ENCODE peak calls at places on chromosomes 7 and 10, in five cellular contexts. Q, G, Z, C and M are unnamed samples.

GRCh38 chr7:109890622-109891021 is 1200.3 kb upstream of the LRRN3 start:
- DNase-seq in Q (peak), G (no peak), Z (no peak), C (no peak), M (no peak)

GRCh38 chr10:2791774-2792443 is 275.4 kb upstream of the PFKP start:
- DNase-seq in Q (no peak), G (no peak), Z (no peak), C (no peak), M (no peak)

GRCh38 chr7:157538735-157539134 is 201.9 kb downstream of the DNAJB6 start:
- DNase-seq in Q (no peak), G (no peak), Z (no peak), C (no peak), M (peak)

GRCh38 chr10:79948976-79949722 is at the start of gene SFTPD:
- DNase-seq in Q (peak), G (no peak), Z (no peak), C (no peak), M (no peak)

GRCh38 chr7:133571066-133571465 is 318.2 kb downstream of the EXOC4 start:
- DNase-seq in Q (no peak), G (no peak), Z (no peak), C (peak), M (no peak)

GRCh38 chr10:8044908-8045727 is 9.4 kb upstream of the GATA3 start:
- DNase-seq in Q (no peak), G (no peak), Z (no peak), C (no peak), M (peak)

GRCh38 chr7:2471022-2471329 is 5.2 kb downstream of the GRIFIN start:
- DNase-seq in Q (peak), G (no peak), Z (no peak), C (peak), M (no peak)

GRCh38 chr10:109871476-109871875 is 51.8 kb downstream of the XPNPEP1 start:
- DNase-seq in Q (no peak), G (no peak), Z (no peak), C (no peak), M (no peak)

GRCh38 chr7:93810571-93810970 is 80.0 kb downstream of the TFPI2 start:
- DNase-seq in Q (no peak), G (no peak), Z (no peak), C (no peak), M (no peak)

GRCh38 chr7:200290-200689 is 7.9 kb downstream of the FAM20C start:
- DNase-seq in Q (no peak), G (no peak), Z (no peak), C (no peak), M (no peak)

GRCh38 chr7:35362341-35362740 is 108.4 kb upstream of the TBX20 start:
- DNase-seq in Q (no peak), G (no peak), Z (no peak), C (no peak), M (no peak)

GRCh38 chr10:43700306-43700705 is 51.6 kb upstream of the ZNF32 start:
- DNase-seq in Q (no peak), G (no peak), Z (no peak), C (no peak), M (no peak)

GRCh38 chr10:32039745-32040144 is 16.5 kb downstream of the KIF5B start:
- DNase-seq in Q (no peak), G (no peak), Z (no peak), C (no peak), M (no peak)

GRCh38 chr10:323651-324293 is 188.5 kb downstream of the ZMYND11 start:
- DNase-seq in Q (peak), G (peak), Z (peak), C (peak), M (peak)

GRCh38 chr10:29243750-29244149 is 45.1 kb upstream of the LYZL1 start:
- DNase-seq in Q (no peak), G (no peak), Z (no peak), C (peak), M (no peak)

GRCh38 chr7:38374507-38374906 is 101.1 kb upstream of the TARP start:
- DNase-seq in Q (peak), G (no peak), Z (no peak), C (peak), M (no peak)

GRCh38 chr7:74684473-74684872 is 27.0 kb downstream of the GTF2I start:
- DNase-seq in Q (no peak), G (no peak), Z (no peak), C (no peak), M (no peak)

GRCh38 chr10:92839191-92840085 is 8.9 kb upstream of the EXOC6 start:
- DNase-seq in Q (peak), G (no peak), Z (peak), C (peak), M (no peak)

GRCh38 chr7:151844080-151844827 is 32.7 kb downstream of the PRKAG2 start:
- DNase-seq in Q (peak), G (no peak), Z (no peak), C (peak), M (no peak)

GRCh38 chr10:30348378-30348776 is 701 bp downstream of the MTPAP start:
- DNase-seq in Q (peak), G (no peak), Z (no peak), C (no peak), M (no peak)

GRCh38 chr7:54831644-54832095 is 72.7 kb upstream of the SEC61G start:
- DNase-seq in Q (peak), G (no peak), Z (no peak), C (no peak), M (no peak)

GRCh38 chr7:36875794-36876193 is 151.5 kb upstream of the AOAH start:
- DNase-seq in Q (peak), G (no peak), Z (no peak), C (no peak), M (no peak)

GRCh38 chr7:47988496-47989386 is 9.3 kb upstream of the HUS1 start:
- DNase-seq in Q (peak), G (no peak), Z (no peak), C (no peak), M (no peak)

GRCh38 chr7:2040893-2041270 is 191.9 kb downstream of the MAD1L1 start:
- DNase-seq in Q (peak), G (no peak), Z (no peak), C (no peak), M (peak)

GRCh38 chr7:83937930-83938329 is 256.7 kb downstream of the SEMA3A start:
- DNase-seq in Q (no peak), G (no peak), Z (no peak), C (no peak), M (no peak)

GRCh38 chr7:83930262-83930661 is 264.3 kb downstream of the SEMA3A start:
- DNase-seq in Q (no peak), G (no peak), Z (no peak), C (no peak), M (no peak)

GRCh38 chr7:83936056-83936703 is 258.4 kb downstream of the SEMA3A start:
- DNase-seq in Q (peak), G (peak), Z (peak), C (peak), M (peak)

GRCh38 chr7:83931968-83932367 is 262.6 kb downstream of the SEMA3A start:
- DNase-seq in Q (no peak), G (no peak), Z (no peak), C (no peak), M (no peak)

DNA sequence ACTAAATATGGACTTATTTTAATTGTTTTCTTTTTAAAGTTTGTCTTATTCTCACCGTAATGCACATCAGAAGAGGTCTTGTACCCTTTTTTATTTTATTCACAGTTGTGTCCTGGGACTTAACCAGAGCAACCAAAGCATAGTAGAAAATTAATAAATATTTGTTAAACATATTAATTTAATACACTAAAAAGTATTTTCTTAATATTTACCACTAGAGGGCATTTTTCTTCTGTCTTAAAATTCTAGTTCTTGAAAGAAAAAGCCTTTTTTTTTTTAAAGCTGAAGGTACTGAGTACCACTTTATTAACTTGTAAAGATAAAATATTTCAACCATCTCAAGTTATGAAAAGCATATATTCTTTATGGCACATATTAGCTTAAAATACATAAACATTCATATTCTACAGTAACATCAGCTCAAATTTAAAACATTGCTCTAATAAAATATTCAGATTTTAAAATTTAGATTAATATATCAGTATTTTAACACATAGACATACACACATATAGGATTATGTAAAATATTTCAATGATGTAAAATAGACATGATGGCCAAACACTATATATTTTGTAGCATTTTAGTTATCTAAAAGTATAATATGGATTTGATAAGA is 260.4 kb downstream of the SEMA3A start:
- DNase-seq in Q (peak), G (no peak), Z (no peak), C (peak), M (no peak)
- TF ChIP-seq CTCF in Q (peak), G (peak), Z (peak), C (peak), M (no peak)

DNA sequence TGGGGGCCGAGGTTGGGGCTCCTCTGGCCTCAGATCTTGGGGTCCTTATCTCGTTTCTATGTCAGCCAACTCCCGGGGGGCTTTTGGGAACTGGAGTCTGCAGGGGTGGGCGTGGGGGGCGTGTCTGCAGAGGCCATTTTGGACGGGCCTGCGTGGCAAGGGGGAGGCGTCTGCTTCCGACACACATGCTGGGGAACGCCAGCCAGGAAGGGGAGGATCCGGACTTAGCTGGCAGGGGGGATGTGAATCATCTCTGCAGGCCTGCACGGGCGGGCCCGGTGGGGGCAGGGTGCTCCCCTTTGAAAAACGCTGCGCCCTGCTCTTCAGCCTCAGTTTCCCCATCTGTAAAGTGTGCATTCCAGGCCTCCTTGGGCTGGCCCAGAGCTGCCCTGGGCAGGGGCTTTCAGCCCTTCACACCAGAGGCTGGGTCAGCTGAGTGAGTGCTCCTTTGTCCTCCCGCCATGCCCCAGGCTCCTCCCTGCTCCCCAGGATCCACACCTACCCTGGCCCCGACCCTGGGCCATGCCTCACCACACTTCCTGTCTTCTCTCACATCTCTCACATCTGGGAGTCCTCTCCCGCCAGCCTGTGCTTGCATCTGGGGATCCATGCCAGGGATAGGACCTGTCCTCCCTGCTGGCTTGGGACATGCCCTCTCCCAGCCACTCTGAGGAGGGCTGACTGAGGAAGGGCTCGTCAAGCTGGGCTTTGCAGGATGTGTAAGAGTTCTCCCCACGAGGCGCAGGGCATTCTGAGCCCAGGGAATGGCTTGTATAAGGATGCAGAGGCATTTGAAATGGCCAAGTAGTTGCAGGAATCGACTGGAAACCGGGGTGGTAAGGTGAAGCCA is 172.6 kb upstream of the TNRC18 start:
- DNase-seq in Q (peak), G (peak), Z (peak), C (peak), M (peak)
- H3K4me3 ChIP-seq in Q (peak), G (peak), Z (peak), C (peak), M (peak)

GRCh38 chr7:26860361-26860760 is 4.0 kb downstream of the SKAP2 start:
- DNase-seq in Q (no peak), G (no peak), Z (peak), C (peak), M (no peak)
- TF ChIP-seq CTCF in Q (no peak), G (no peak), Z (peak), C (no peak), M (no peak)

GRCh38 chr10:99080275-99080816 is 155.3 kb downstream of the HPSE2 start:
- DNase-seq in Q (no peak), G (no peak), Z (no peak), C (no peak), M (no peak)
- H3K4me3 ChIP-seq in Q (no peak), G (no peak), Z (no peak), C (no peak), M (no peak)

GRCh38 chr10:18399158-18399557 is 252.2 kb downstream of the NSUN6 start:
- DNase-seq in Q (no peak), G (no peak), Z (no peak), C (no peak), M (no peak)
- TF ChIP-seq CTCF in Q (no peak), G (no peak), Z (no peak), C (no peak), M (no peak)

DNA sequence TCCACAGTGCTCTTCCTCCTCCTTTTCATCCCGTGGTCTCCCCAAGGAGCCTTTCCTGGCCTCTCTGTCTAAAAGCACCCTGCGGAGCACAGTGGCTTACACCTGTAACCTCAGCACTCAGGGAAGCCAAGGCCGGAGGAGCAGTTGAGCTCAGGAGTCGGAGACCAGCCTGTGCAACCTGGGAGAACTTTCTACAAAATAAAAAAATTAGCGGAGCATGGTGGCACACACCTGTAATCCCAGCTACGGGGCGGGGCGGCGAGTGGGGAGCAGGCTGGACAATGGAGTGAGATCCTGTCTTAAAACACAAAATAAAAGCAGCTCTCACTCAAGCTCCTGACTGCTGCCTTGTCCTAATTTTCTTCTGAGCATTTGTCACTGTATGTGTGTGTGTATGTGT is 1.4 kb upstream of the COBL start:
- DNase-seq in Q (no peak), G (no peak), Z (no peak), C (no peak), M (peak)
- H3K4me3 ChIP-seq in Q (no peak), G (no peak), Z (no peak), C (no peak), M (no peak)

DNA sequence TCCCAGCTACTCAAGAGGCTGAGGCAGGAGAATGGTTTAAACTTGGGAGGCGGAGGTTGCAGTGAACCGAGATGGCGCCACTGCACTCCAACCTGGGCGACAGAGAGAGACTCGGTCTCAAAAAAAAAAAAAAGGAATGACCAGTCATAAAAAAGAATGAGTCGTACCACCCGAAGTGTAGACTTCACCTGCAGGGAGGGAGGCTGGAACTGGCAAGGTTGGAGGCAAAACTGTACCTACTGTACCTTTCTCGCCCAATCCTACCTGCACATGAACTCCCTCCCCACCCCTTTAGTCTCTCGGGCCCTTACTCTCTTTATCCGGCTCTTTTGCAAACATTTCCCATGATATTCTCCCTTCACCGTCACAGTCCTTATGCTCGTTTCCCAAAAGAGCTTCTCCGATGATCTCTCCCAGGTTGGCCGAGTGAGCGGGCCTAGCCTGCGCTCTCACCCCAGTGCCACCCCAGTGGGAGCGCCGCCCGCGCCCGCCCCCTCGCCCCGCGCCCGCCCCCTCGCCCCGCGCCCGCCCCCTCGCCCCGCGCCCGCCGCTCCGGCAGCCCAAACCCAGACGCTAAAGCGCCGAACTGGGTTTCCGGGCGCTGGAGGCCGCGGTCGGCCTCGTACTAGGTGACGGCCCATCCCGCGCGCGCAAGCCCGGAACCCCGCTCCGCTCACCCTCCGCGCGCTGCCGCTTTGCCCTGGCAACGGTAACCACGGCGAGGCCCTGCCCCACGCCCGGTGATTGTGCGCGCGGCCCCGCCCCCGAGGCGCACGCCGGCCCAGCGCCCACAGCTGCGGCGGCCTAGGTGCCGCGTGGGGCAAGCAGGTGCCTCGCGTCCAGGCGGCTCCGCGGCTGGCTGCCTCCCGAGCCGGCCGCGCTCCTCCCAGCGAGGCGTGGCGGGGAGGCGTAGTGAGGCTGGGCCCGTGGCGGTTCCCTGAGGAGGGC is at the start of gene SMKR1:
- DNase-seq in Q (peak), G (no peak), Z (peak), C (peak), M (peak)
- TF ChIP-seq CTCF in Q (no peak), G (no peak), Z (no peak), C (no peak), M (no peak)

GRCh38 chr10:114305521-114305925 is 66.5 kb downstream of the VWA2 start:
- DNase-seq in Q (no peak), G (no peak), Z (no peak), C (no peak), M (peak)

GRCh38 chr10:114306116-114306973 is 67.3 kb downstream of the VWA2 start:
- DNase-seq in Q (peak), G (peak), Z (no peak), C (peak), M (peak)

GRCh38 chr10:114304017-114304565 is 65.0 kb downstream of the VWA2 start:
- DNase-seq in Q (peak), G (peak), Z (peak), C (peak), M (peak)

GRCh38 chr10:114303556-114303955 is 64.5 kb downstream of the VWA2 start:
- DNase-seq in Q (no peak), G (no peak), Z (no peak), C (no peak), M (peak)

DNA sequence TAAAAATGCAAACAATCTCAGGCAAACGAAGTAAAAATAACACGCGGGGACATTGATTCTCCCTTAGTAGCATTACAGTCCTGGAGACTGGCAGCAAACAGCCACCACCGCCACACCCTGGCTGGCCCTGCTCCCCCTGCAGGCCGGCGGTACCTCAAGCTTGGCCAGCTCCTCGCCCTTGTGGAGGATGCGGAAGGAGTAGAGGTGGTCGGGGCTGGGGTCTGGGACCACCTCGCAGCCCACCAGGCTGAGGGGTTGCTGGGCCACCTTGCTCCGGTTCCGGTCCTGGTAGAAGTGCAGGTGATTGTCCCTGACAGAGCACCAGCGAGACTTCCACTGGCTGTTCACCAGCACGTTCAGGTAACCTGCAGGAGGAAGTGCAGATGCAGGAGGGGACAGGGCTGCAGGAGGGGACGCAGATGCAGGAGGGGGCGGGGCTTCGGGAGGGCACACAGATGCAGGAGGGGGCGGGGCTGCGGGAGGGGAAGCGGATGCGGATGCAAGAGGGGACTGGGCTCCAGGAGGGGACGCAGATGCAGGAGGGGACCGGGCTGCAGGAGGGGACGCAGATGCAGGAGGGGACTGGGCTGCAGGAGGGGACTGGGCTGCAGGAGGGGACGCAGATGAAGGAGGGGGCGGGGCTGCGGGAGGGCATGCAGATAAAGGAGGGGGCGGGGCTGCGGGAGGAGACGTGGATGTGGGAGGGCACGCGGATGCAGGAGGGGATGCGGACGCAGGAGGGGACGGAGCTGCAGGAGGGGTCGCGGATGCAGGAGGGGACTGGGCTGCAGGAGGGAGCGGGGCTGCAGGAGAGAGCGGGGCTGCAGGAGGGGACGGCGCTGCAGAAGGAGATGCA is 65.7 kb downstream of the VWA2 start:
- DNase-seq in Q (no peak), G (no peak), Z (peak), C (no peak), M (peak)
- H3K4me3 ChIP-seq in Q (peak), G (peak), Z (peak), C (no peak), M (no peak)